ENCODE peak calls at places on chromosomes 12 and 14, in eight cellular contexts. E is RWPE2; I is CD8-positive, alpha-beta memory T cell; P is tibial nerve; X is psoas muscle; K is CD8-positive, alpha-beta T cell; F is upper lobe of right lung; J is PC-3. H is an unnamed sample. For H3K36me3, the result is how much of the 10 kb centered on the place peaks cover.

GRCh38 chr12:64077922-64078321 is 144.2 kb downstream of the KICS2 start:
- DNase-seq in E (no peak), I (no peak), P (no peak), X (no peak), K (no peak), F (no peak), J (peak), H (no peak)

GRCh38 chr14:32435411-32435810 is 106.3 kb downstream of the AKAP6 start:
- DNase-seq in E (no peak), I (no peak), P (no peak), X (no peak), K (no peak), F (no peak), J (no peak), H (no peak)

GRCh38 chr14:84533181-84533580 is 996.8 kb upstream of the FLRT2 start:
- DNase-seq in E (no peak), I (no peak), P (no peak), X (no peak), K (no peak), F (no peak), J (no peak), H (no peak)

GRCh38 chr12:63037721-63038120 is 102.8 kb upstream of the PPM1H start:
- DNase-seq in E (no peak), I (no peak), P (no peak), X (no peak), K (no peak), F (no peak), J (no peak), H (no peak)

GRCh38 chr12:109020750-109021380 is at the start of gene SVOP:
- DNase-seq in E (peak), I (peak), P (peak), X (peak), K (peak), F (peak), J (peak), H (no peak)

GRCh38 chr14:35688427-35688826 is 120.7 kb downstream of the RALGAPA1 start:
- DNase-seq in E (no peak), I (no peak), P (no peak), X (no peak), K (no peak), F (no peak), J (no peak), H (no peak)

GRCh38 chr12:108849653-108850052 is 7.7 kb downstream of the SSH1 start:
- DNase-seq in E (no peak), I (no peak), P (no peak), X (peak), K (no peak), F (no peak), J (no peak), H (no peak)

GRCh38 chr14:68898248-68899032 is 80.7 kb downstream of the ACTN1 start:
- DNase-seq in E (no peak), I (no peak), P (no peak), X (peak), K (no peak), F (no peak), J (no peak), H (no peak)

GRCh38 chr14:85344847-85345591 is 184.9 kb upstream of the FLRT2 start:
- DNase-seq in E (no peak), I (no peak), P (no peak), X (no peak), K (no peak), F (no peak), J (no peak), H (no peak)

GRCh38 chr14:59427653-59428578 is 37.3 kb downstream of the GPR135 start:
- DNase-seq in E (no peak), I (no peak), P (no peak), X (peak), K (no peak), F (no peak), J (no peak), H (no peak)

GRCh38 chr12:76078748-76079147 is 5.7 kb downstream of the NAP1L1 start:
- DNase-seq in E (no peak), I (no peak), P (no peak), X (no peak), K (no peak), F (no peak), J (no peak), H (no peak)

GRCh38 chr12:76074701-76075336 is 9.7 kb downstream of the NAP1L1 start:
- DNase-seq in E (no peak), I (no peak), P (no peak), X (no peak), K (no peak), F (no peak), J (no peak), H (no peak)

GRCh38 chr12:76073561-76073960 is 10.9 kb downstream of the NAP1L1 start:
- DNase-seq in E (no peak), I (no peak), P (no peak), X (no peak), K (no peak), F (no peak), J (no peak), H (no peak)

GRCh38 chr12:76072568-76072967 is 11.9 kb downstream of the NAP1L1 start:
- DNase-seq in E (no peak), I (no peak), P (no peak), X (no peak), K (no peak), F (no peak), J (no peak), H (no peak)

GRCh38 chr12:76075448-76075847 is 9.0 kb downstream of the NAP1L1 start:
- DNase-seq in E (no peak), I (no peak), P (no peak), X (no peak), K (no peak), F (no peak), J (no peak), H (no peak)
- H3K27ac ChIP-seq in E (no peak), I (no peak), P (no peak), X (no peak), K (no peak), F (no peak), J (no peak), H (no peak)

GRCh38 chr14:73732006-73732405 is 17.8 kb upstream of the PNMA1 start:
- DNase-seq in E (peak), I (no peak), P (no peak), X (no peak), K (no peak), F (no peak), J (no peak), H (no peak)

GRCh38 chr14:73729015-73729330 is 14.8 kb upstream of the PNMA1 start:
- DNase-seq in E (no peak), I (no peak), P (no peak), X (no peak), K (no peak), F (no peak), J (no peak), H (no peak)

GRCh38 chr14:73729556-73730265 is 15.5 kb upstream of the PNMA1 start:
- DNase-seq in E (peak), I (no peak), P (no peak), X (no peak), K (no peak), F (peak), J (no peak), H (no peak)

GRCh38 chr14:73728106-73729014 is 14.2 kb upstream of the PNMA1 start:
- DNase-seq in E (peak), I (peak), P (peak), X (peak), K (peak), F (peak), J (peak), H (peak)

GRCh38 chr14:73731111-73731510 is 16.9 kb upstream of the PNMA1 start:
- DNase-seq in E (peak), I (no peak), P (no peak), X (no peak), K (no peak), F (peak), J (no peak), H (no peak)
- H3K36me3 ChIP-seq in E (half or more), I (under half), P (half or more), X (under half), K (under half), F (half or more), J (under half), H (under half)

GRCh38 chr12:53754196-53754595 is 2.4 kb upstream of the CISTR start:
- DNase-seq in E (no peak), I (no peak), P (no peak), X (no peak), K (no peak), F (no peak), J (no peak), H (no peak)
- H3K4me3 ChIP-seq in E (no peak), I (no peak), P (no peak), X (no peak), K (no peak), F (no peak), J (no peak), H (no peak)

DNA sequence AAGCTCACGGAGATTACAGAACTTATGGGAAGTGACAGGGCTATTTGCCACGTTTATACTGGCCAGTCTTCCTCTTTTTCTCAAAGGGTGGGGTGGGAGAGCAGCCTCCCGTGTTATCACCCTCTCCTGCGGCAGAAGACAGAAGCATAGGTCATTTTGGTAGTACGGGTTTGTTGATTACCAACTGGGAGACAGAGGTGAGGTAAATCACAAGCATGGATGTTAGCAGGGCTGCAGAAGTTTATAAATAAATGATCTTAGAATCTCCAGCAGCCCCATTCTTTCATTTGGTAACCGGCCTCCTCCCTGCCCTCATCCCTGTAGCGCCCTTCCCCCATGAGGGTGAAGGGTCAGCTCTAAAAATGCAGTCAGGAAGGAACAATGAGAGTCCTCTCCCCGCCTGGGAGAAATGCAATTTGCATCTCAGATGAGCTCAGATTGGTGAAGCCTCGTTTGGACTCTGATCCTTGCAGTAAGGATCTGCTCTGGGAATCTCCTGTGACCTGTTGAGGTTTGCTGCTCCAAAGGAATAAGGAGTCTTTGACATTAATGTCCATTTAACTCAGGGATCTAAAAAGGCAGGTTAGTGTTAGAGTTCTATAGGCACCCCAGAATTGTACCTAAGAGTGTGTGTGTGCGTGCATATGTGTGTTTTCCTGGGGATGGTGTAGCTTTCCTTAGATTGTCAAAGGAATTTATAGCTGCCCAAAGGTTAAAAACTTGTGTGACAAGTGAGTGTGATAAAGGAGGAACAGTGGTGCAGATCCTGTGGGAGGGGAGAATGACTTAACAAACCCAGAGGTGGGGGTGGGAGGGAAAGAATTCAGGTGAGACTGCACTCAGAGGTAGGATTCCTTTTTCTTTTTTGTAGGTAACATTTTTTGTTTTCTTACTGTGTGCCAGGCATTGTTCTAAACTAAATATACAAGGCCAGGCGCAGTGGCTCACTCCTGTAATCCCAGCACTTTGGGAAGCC is 45.0 kb upstream of the SINHCAF start:
- DNase-seq in E (no peak), I (no peak), P (no peak), X (no peak), K (no peak), F (no peak), J (no peak), H (no peak)
- H3K27ac ChIP-seq in E (no peak), I (no peak), P (no peak), X (peak), K (no peak), F (peak), J (no peak), H (no peak)

GRCh38 chr12:56425188-56425587 is 24.0 kb downstream of the TIMELESS start:
- DNase-seq in E (no peak), I (no peak), P (no peak), X (no peak), K (no peak), F (no peak), J (no peak), H (no peak)
- H3K36me3 ChIP-seq in E (half or more), I (under half), P (half or more), X (under half), K (under half), F (under half), J (under half), H (under half)

GRCh38 chr12:12563529-12563928 is 866 bp upstream of the DUSP16 start:
- DNase-seq in E (no peak), I (no peak), P (peak), X (no peak), K (no peak), F (no peak), J (no peak), H (no peak)
- H3K4me3 ChIP-seq in E (no peak), I (no peak), P (peak), X (peak), K (no peak), F (no peak), J (no peak), H (peak)

GRCh38 chr12:56154818-56155217 is 2.4 kb downstream of the MYL6B start:
- DNase-seq in E (no peak), I (no peak), P (no peak), X (no peak), K (no peak), F (no peak), J (no peak), H (no peak)

GRCh38 chr12:56154246-56154771 is 1.9 kb downstream of the MYL6B start:
- DNase-seq in E (no peak), I (no peak), P (no peak), X (no peak), K (no peak), F (no peak), J (no peak), H (no peak)

GRCh38 chr12:56152756-56153137 is 360 bp downstream of the MYL6B start:
- DNase-seq in E (no peak), I (no peak), P (no peak), X (no peak), K (no peak), F (no peak), J (no peak), H (no peak)

GRCh38 chr12:56152132-56152755 is at the start of gene MYL6B:
- DNase-seq in E (peak), I (peak), P (peak), X (peak), K (peak), F (peak), J (peak), H (peak)

GRCh38 chr12:56153291-56154065 is 1.1 kb downstream of the MYL6B start:
- DNase-seq in E (no peak), I (no peak), P (no peak), X (no peak), K (no peak), F (no peak), J (no peak), H (no peak)
- H3K27ac ChIP-seq in E (peak), I (peak), P (no peak), X (peak), K (no peak), F (no peak), J (no peak), H (no peak)

DNA sequence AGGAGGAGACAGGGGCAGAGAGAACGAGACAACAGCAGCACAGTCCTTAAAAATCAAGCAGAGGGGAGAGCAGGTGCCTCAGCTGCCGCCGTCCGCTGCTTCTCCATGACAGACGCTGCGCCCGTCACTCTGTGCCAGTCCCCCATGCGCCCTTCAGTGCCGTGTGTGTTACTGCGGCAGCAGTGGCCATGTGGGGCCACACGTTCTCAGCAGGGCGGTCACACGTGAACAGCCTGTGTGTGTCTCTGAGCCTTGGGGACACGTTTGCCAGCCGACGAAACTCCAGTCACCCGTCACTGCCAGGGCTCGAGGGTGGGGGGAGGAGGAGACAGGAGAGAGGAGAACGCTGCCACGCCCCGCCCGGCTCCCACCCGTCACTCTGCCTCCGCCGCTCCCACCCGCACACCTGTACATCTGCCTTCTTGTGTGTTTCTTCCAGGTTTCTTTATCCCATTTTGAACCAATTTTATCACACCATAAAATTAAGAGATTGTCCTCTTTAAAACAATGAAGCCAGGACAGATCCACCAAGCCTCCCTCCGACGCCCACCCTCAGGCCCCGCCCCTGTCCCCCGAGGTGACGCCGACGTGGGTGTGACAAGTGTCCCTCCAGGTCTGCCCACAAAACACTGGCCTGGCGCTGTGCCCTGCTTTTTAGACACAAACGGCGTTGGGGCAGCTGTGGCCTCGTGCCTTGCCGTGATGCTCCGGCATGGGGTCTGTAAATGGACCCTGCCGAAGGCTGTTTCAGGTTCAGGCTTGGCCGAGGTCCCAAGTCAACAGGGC is 58.2 kb downstream of the GALNT9 start:
- DNase-seq in E (no peak), I (no peak), P (no peak), X (no peak), K (no peak), F (no peak), J (no peak), H (no peak)
- H3K36me3 ChIP-seq in E (under half), I (under half), P (under half), X (under half), K (under half), F (under half), J (under half), H (under half)

GRCh38 chr12:386651-387050 is 2.5 kb downstream of the KDM5A start:
- DNase-seq in E (no peak), I (no peak), P (no peak), X (no peak), K (no peak), F (no peak), J (peak), H (no peak)
- H3K4me3 ChIP-seq in E (no peak), I (no peak), P (no peak), X (peak), K (peak), F (peak), J (peak), H (peak)

DNA sequence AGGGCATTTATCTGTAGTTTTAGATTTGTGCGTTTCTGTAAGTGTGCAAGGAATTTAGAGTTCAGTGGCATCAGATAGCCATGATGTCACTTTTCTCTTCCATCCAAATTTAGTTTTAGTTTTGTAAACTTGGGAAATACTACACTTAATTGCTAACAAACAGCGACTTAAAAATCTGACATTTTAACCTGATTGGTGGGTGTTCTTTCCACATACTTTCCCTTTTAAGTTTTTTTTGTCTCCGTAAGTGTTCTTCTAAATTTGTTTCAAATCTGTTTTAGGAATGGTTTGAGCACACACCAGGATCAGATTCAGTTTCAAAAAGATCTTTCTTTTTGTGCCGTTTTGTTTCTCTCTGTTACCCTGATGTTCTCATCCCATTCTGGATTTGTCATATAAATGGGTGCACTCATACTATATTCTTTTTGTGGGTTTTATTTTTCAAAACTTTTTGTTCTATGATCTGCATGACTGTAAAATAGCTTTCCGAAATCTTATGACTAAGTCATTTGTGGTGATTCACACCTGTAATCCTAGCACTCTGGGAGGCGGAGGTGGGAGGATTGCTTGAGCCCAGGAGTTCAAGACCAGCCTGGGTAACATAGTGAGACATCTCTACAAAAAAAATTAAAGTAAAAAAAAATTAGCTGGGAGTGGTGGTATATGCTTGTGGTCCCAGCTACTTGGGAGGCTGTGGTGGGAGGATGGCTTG is 58.9 kb downstream of the FBXO34 start:
- DNase-seq in E (no peak), I (no peak), P (no peak), X (no peak), K (no peak), F (no peak), J (peak), H (no peak)
- H3K27ac ChIP-seq in E (no peak), I (no peak), P (peak), X (no peak), K (no peak), F (no peak), J (no peak), H (no peak)